ENCODE peak calls at places on chromosomes 1 and 21, in eight cellular contexts. K is cardiac septum; U is activated CD4-positive, alpha-beta T cell treated with anti-CD3 and anti-CD28 coated beads for 24 hours; R is dermis blood vessel endothelial cell; Y is central memory CD4-positive, alpha-beta T cell; S is stimulated activated CD4-positive, alpha-beta T cell treated with anti-CD3 and anti-CD28 coated beads, Interleukin-15, amount 100 ng/mL, for 1 hour; Q is stimulated activated CD8-positive, alpha-beta memory T cell treated with anti-CD3 and anti-CD28 coated beads, Interleukin-4, amount 100 ng/mL, for 1 hour; B is gastrocnemius medialis. L is an unnamed sample.

GRCh38 chr1:213623862-213624261 is 363.9 kb upstream of the PROX1 start:
- DNase-seq in K (no peak), U (no peak), R (no peak), Y (no peak), S (no peak), Q (no peak), B (no peak), L (no peak)

GRCh38 chr1:56566040-56566774 is 13.2 kb downstream of the PLPP3 start:
- DNase-seq in K (no peak), U (no peak), R (no peak), Y (no peak), S (no peak), Q (no peak), B (no peak), L (no peak)

GRCh38 chr1:182611787-182612186 is 7.6 kb upstream of the RGS16 start:
- DNase-seq in K (no peak), U (no peak), R (no peak), Y (no peak), S (no peak), Q (no peak), B (no peak), L (no peak)

GRCh38 chr1:201026746-201027145 is 3.2 kb upstream of the KIF21B start:
- DNase-seq in K (no peak), U (no peak), R (peak; percentile 13), Y (no peak), S (no peak), Q (no peak), B (no peak), L (no peak)

GRCh38 chr1:171655215-171656116 is 3.0 kb upstream of the MYOC start:
- DNase-seq in K (peak; percentile 89), U (peak; percentile 71), R (peak; percentile 88), Y (peak; percentile 21), S (peak; percentile 16), Q (peak; percentile 34), B (peak; percentile 17), L (peak; percentile 55)

GRCh38 chr1:209536843-209537242 is 46.7 kb upstream of the CAMK1G start:
- DNase-seq in K (no peak), U (no peak), R (no peak), Y (no peak), S (no peak), Q (no peak), B (no peak), L (no peak)

GRCh38 chr21:31730687-31731111 is 1.2 kb downstream of the SCAF4 start:
- DNase-seq in K (no peak), U (no peak), R (peak; percentile 40), Y (no peak), S (no peak), Q (no peak), B (no peak), L (no peak)

GRCh38 chr1:26574690-26575349 is 45.3 kb downstream of the RPS6KA1 start:
- DNase-seq in K (peak; percentile 60), U (no peak), R (no peak), Y (no peak), S (no peak), Q (no peak), B (no peak), L (no peak)

GRCh38 chr1:166947398-166948043 is 27.8 kb downstream of the ILDR2 start:
- DNase-seq in K (no peak), U (no peak), R (peak; percentile 41), Y (no peak), S (no peak), Q (no peak), B (no peak), L (no peak)

L was measured in CD4-positive, alpha-beta memory T cell.